ENCODE peak calls at places on chromosomes 16 and 17, in four cellular contexts. One of them, this sample, is unnamed.

GRCh38 chr16:14564881-14565687 is 65.0 kb downstream of the PARN start:
- DNase-seq in cardiac muscle cell: no peak
- DNase-seq in ascending aorta: no peak
- DNase-seq in A673: peak; percentile 42
- DNase-seq in this sample: no peak

GRCh38 chr17:45994228-45994627 is 4.8 kb upstream of the STH start:
- DNase-seq in A673: no peak
- DNase-seq in ascending aorta: no peak
- DNase-seq in cardiac muscle cell: no peak
- DNase-seq in this sample: no peak

GRCh38 chr17:226773-227580 is 45.5 kb upstream of the DOC2B start:
- DNase-seq in cardiac muscle cell: no peak
- DNase-seq in A673: no peak
- DNase-seq in ascending aorta: peak; percentile 33
- DNase-seq in this sample: peak; percentile 73

GRCh38 chr16:68612996-68613395 is 32.1 kb upstream of the CDH3 start:
- DNase-seq in cardiac muscle cell: no peak
- DNase-seq in ascending aorta: no peak
- DNase-seq in A673: no peak
- DNase-seq in this sample: no peak

GRCh38 chr16:53908731-53909130 is 204.8 kb downstream of the FTO start:
- DNase-seq in ascending aorta: no peak
- DNase-seq in cardiac muscle cell: no peak
- DNase-seq in A673: no peak
- DNase-seq in this sample: no peak

GRCh38 chr16:80056334-80056733 is 455.8 kb upstream of the MAF start:
- DNase-seq in ascending aorta: peak; percentile 62
- DNase-seq in cardiac muscle cell: no peak
- DNase-seq in A673: no peak
- DNase-seq in this sample: no peak

GRCh38 chr17:44254696-44255095 is 13.2 kb downstream of the SLC4A1 start:
- DNase-seq in A673: no peak
- DNase-seq in ascending aorta: no peak
- DNase-seq in cardiac muscle cell: no peak
- DNase-seq in this sample: no peak

GRCh38 chr16:77794586-77794985 is 6.2 kb downstream of the VAT1L start:
- DNase-seq in A673: no peak
- DNase-seq in ascending aorta: no peak
- DNase-seq in cardiac muscle cell: no peak
- DNase-seq in this sample: no peak

GRCh38 chr16:78210305-78210704 is 110.9 kb downstream of the WWOX start:
- DNase-seq in cardiac muscle cell: no peak
- DNase-seq in ascending aorta: no peak
- DNase-seq in A673: no peak
- DNase-seq in this sample: no peak

GRCh38 chr16:24409045-24409444 is 130.3 kb upstream of the RBBP6 start:
- DNase-seq in A673: peak; percentile 23
- DNase-seq in cardiac muscle cell: peak; percentile 3
- DNase-seq in ascending aorta: no peak
- DNase-seq in this sample: no peak

GRCh38 chr16:85557083-85557975 is 55.8 kb upstream of the GSE1 start:
- DNase-seq in cardiac muscle cell: no peak
- DNase-seq in A673: no peak
- DNase-seq in ascending aorta: no peak
- DNase-seq in this sample: no peak

GRCh38 chr16:75065149-75065807 is 51.3 kb downstream of the LDHD start:
- DNase-seq in ascending aorta: no peak
- DNase-seq in A673: no peak
- DNase-seq in cardiac muscle cell: no peak
- DNase-seq in this sample: no peak

GRCh38 chr16:11955713-11956123 is 9.3 kb upstream of the TNFRSF17 start:
- DNase-seq in cardiac muscle cell: no peak
- DNase-seq in A673: peak; percentile 74
- DNase-seq in ascending aorta: no peak
- DNase-seq in this sample: no peak

GRCh38 chr16:86089341-86089900 is 190.5 kb downstream of the IRF8 start:
- DNase-seq in ascending aorta: no peak
- DNase-seq in cardiac muscle cell: no peak
- DNase-seq in A673: no peak
- DNase-seq in this sample: no peak

GRCh38 chr16:74723224-74723623 is 22.6 kb upstream of the MLKL start:
- DNase-seq in A673: no peak
- DNase-seq in ascending aorta: no peak
- DNase-seq in cardiac muscle cell: no peak
- DNase-seq in this sample: no peak

GRCh38 chr16:30065943-30066881 is 652 bp downstream of the ALDOA start:
- DNase-seq in ascending aorta: no peak
- DNase-seq in cardiac muscle cell: peak; percentile 37
- DNase-seq in A673: no peak
- DNase-seq in this sample: peak; percentile 31

GRCh38 chr16:1900452-1900774 is 17.8 kb downstream of the HS3ST6 start:
- DNase-seq in cardiac muscle cell: no peak
- DNase-seq in A673: no peak
- DNase-seq in ascending aorta: no peak
- DNase-seq in this sample: no peak

GRCh38 chr16:68128577-68129305 is 43.6 kb downstream of the NFATC3 start:
- DNase-seq in A673: peak; percentile 12
- DNase-seq in ascending aorta: no peak
- DNase-seq in cardiac muscle cell: no peak
- DNase-seq in this sample: no peak

GRCh38 chr16:79653337-79654000 is 52.9 kb upstream of the MAF start:
- DNase-seq in A673: no peak
- DNase-seq in cardiac muscle cell: peak; percentile 46
- DNase-seq in ascending aorta: no peak
- DNase-seq in this sample: peak; percentile 73

GRCh38 chr16:1772362-1772907 is at the start of gene EME2:
- DNase-seq in cardiac muscle cell: no peak
- DNase-seq in ascending aorta: no peak
- DNase-seq in A673: no peak
- DNase-seq in this sample: no peak

GRCh38 chr16:8716592-8716991 is 42.2 kb downstream of the ABAT start:
- DNase-seq in ascending aorta: no peak
- DNase-seq in A673: no peak
- DNase-seq in cardiac muscle cell: no peak
- DNase-seq in this sample: peak; percentile 98

GRCh38 chr17:33751702-33752065 is 458.6 kb upstream of the ASIC2 start:
- DNase-seq in ascending aorta: no peak
- DNase-seq in cardiac muscle cell: no peak
- DNase-seq in A673: no peak
- DNase-seq in this sample: no peak

GRCh38 chr17:42112552-42113176 is at the start of gene DHX58:
- DNase-seq in cardiac muscle cell: no peak
- DNase-seq in A673: peak; percentile 76
- DNase-seq in ascending aorta: peak; percentile 88
- DNase-seq in this sample: no peak

GRCh38 chr16:3023415-3023668 is 400 bp downstream of the HCFC1R1 start:
- DNase-seq in ascending aorta: peak; percentile 79
- DNase-seq in A673: peak; percentile 81
- DNase-seq in cardiac muscle cell: no peak
- DNase-seq in this sample: no peak

GRCh38 chr17:79968116-79968515 is 67.6 kb downstream of the TBC1D16 start:
- DNase-seq in ascending aorta: peak; percentile 35
- DNase-seq in cardiac muscle cell: no peak
- DNase-seq in A673: peak; percentile 42
- DNase-seq in this sample: no peak

GRCh38 chr16:49733278-49734009 is 122.5 kb downstream of the ZNF423 start:
- DNase-seq in A673: peak; percentile 45
- DNase-seq in ascending aorta: no peak
- DNase-seq in cardiac muscle cell: no peak
- DNase-seq in this sample: no peak

GRCh38 chr17:40936437-40936971 is 942 bp downstream of the KRT23 start:
- DNase-seq in cardiac muscle cell: no peak
- DNase-seq in ascending aorta: no peak
- DNase-seq in A673: no peak
- DNase-seq in this sample: no peak

GRCh38 chr16:56812884-56813283 is 52.1 kb upstream of the SLC12A3 start:
- DNase-seq in ascending aorta: no peak
- DNase-seq in A673: peak; percentile 34
- DNase-seq in cardiac muscle cell: no peak
- DNase-seq in this sample: no peak

GRCh38 chr16:51636913-51637743 is 486.1 kb upstream of the SALL1 start:
- DNase-seq in ascending aorta: no peak
- DNase-seq in A673: peak; percentile 88
- DNase-seq in cardiac muscle cell: no peak
- DNase-seq in this sample: no peak

GRCh38 chr16:65634291-65634690 is 512.4 kb upstream of the CDH11 start:
- DNase-seq in A673: no peak
- DNase-seq in ascending aorta: no peak
- DNase-seq in cardiac muscle cell: no peak
- DNase-seq in this sample: no peak

GRCh38 chr17:31424944-31425582 is 33.6 kb downstream of the RAB11FIP4 start:
- DNase-seq in A673: no peak
- DNase-seq in cardiac muscle cell: peak; percentile 28
- DNase-seq in ascending aorta: no peak
- DNase-seq in this sample: no peak

GRCh38 chr17:40323731-40324650 is 15.0 kb downstream of the RARA start:
- DNase-seq in A673: no peak
- DNase-seq in ascending aorta: peak; percentile 90
- DNase-seq in cardiac muscle cell: no peak
- DNase-seq in this sample: no peak

GRCh38 chr17:52035336-52035915 is 123.1 kb downstream of the CA10 start:
- DNase-seq in cardiac muscle cell: no peak
- DNase-seq in A673: no peak
- DNase-seq in ascending aorta: no peak
- DNase-seq in this sample: no peak

GRCh38 chr16:72845322-72846020 is 202.5 kb downstream of the ZFHX3 start:
- DNase-seq in A673: no peak
- DNase-seq in cardiac muscle cell: no peak
- DNase-seq in ascending aorta: no peak
- DNase-seq in this sample: no peak

GRCh38 chr16:72846594-72846993 is 201.3 kb downstream of the ZFHX3 start:
- DNase-seq in cardiac muscle cell: no peak
- DNase-seq in ascending aorta: no peak
- DNase-seq in A673: no peak
- DNase-seq in this sample: no peak

GRCh38 chr16:72847187-72848044 is 200.5 kb downstream of the ZFHX3 start:
- DNase-seq in ascending aorta: peak; percentile 68
- DNase-seq in cardiac muscle cell: peak; percentile 61
- DNase-seq in A673: peak; percentile 66
- DNase-seq in this sample: peak; percentile 22

GRCh38 chr16:72840591-72841381 is 207.1 kb downstream of the ZFHX3 start:
- DNase-seq in ascending aorta: no peak
- DNase-seq in cardiac muscle cell: no peak
- DNase-seq in A673: no peak
- DNase-seq in this sample: no peak

DNA sequence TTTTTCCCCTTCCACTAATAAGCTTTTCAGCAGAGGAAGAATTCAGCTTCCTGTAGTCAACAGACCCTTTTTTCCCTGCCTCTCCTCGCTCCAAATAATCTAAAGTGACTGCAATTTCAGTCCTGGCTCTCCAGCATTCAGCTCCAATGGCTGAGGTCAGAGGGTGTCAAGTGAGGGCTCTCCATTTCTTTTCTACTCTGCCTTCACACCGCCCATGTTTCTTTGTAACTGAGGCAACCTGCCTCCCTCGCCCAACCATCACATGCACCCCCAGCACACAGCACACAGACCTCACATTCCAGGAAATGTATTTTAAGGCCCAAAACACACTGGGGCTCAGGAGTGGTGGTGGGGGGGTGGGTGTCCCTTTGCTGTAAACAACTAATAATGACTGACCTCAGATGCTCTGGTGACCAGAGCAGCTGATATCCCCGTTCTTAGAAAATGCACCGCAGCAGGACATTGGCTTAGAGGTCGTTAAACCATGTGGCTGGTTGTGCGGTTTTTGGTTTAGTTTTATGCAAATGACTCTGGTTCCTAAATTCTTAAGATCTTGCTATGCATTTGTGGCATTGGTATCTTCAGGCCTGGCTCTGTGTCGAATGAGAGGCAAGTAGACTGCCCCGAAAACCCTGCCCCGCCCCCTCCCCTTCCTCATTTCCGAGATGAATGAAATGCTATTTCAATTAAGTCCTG is 203.6 kb downstream of the ZFHX3 start:
- DNase-seq in A673: no peak
- DNase-seq in cardiac muscle cell: peak; percentile 59
- DNase-seq in ascending aorta: no peak
- DNase-seq in this sample: no peak
- H3K4me1 ChIP-seq in A673: peaks cover 35% of the 10 kb centered on the region
- H3K4me1 ChIP-seq in cardiac muscle cell: peaks cover 43% of the 10 kb centered on the region
- H3K4me1 ChIP-seq in ascending aorta: peaks cover 18% of the 10 kb centered on the region
- H3K4me1 ChIP-seq in this sample: peaks cover 8% of the 10 kb centered on the region

GRCh38 chr16:81973737-81974136 is 37.5 kb downstream of the SDR42E1 start:
- DNase-seq in ascending aorta: no peak
- DNase-seq in A673: no peak
- DNase-seq in cardiac muscle cell: no peak
- DNase-seq in this sample: no peak
- H3K27ac ChIP-seq in ascending aorta: no peak overlapping the region
- H3K27ac ChIP-seq in A673: no peak overlapping the region
- H3K27ac ChIP-seq in cardiac muscle cell: no peak overlapping the region
- H3K27ac ChIP-seq in this sample: no peak overlapping the region

GRCh38 chr17:83111516-83112282 is 32.3 kb downstream of the METRNL start:
- DNase-seq in cardiac muscle cell: no peak
- DNase-seq in A673: no peak
- DNase-seq in ascending aorta: no peak
- DNase-seq in this sample: no peak

GRCh38 chr17:83108709-83109108 is 29.3 kb downstream of the METRNL start:
- DNase-seq in ascending aorta: no peak
- DNase-seq in A673: no peak
- DNase-seq in cardiac muscle cell: no peak
- DNase-seq in this sample: no peak

GRCh38 chr17:83109386-83109785 is 30.0 kb downstream of the METRNL start:
- DNase-seq in A673: no peak
- DNase-seq in ascending aorta: no peak
- DNase-seq in cardiac muscle cell: no peak
- DNase-seq in this sample: no peak

GRCh38 chr17:83110755-83111154 is 31.3 kb downstream of the METRNL start:
- DNase-seq in A673: no peak
- DNase-seq in ascending aorta: no peak
- DNase-seq in cardiac muscle cell: no peak
- DNase-seq in this sample: peak; percentile 36

GRCh38 chr17:83109793-83110645 is 30.6 kb downstream of the METRNL start:
- DNase-seq in A673: peak; percentile 94
- DNase-seq in cardiac muscle cell: peak; percentile 73
- DNase-seq in ascending aorta: peak; percentile 99
- DNase-seq in this sample: peak; percentile 99
- H3K4me3 ChIP-seq in A673: peak overlapping the region; percentile 33
- H3K4me3 ChIP-seq in cardiac muscle cell: no peak overlapping the region
- H3K4me3 ChIP-seq in ascending aorta: peak overlapping the region; percentile 46
- H3K4me3 ChIP-seq in this sample: peak overlapping the region; percentile 54

GRCh38 chr16:87855852-87856715 is 13.2 kb downstream of the SLC7A5 start:
- DNase-seq in ascending aorta: peak; percentile 80
- DNase-seq in A673: no peak
- DNase-seq in cardiac muscle cell: no peak
- DNase-seq in this sample: peak; percentile 43

GRCh38 chr16:87853411-87854052 is 15.8 kb downstream of the SLC7A5 start:
- DNase-seq in ascending aorta: peak; percentile 98
- DNase-seq in A673: peak; percentile 97
- DNase-seq in cardiac muscle cell: peak; percentile 88
- DNase-seq in this sample: peak; percentile 95

GRCh38 chr16:87854053-87854906 is 15.0 kb downstream of the SLC7A5 start:
- DNase-seq in A673: no peak
- DNase-seq in ascending aorta: no peak
- DNase-seq in cardiac muscle cell: no peak
- DNase-seq in this sample: no peak

GRCh38 chr16:87856796-87857228 is 12.5 kb downstream of the SLC7A5 start:
- DNase-seq in cardiac muscle cell: no peak
- DNase-seq in ascending aorta: no peak
- DNase-seq in A673: no peak
- DNase-seq in this sample: no peak

GRCh38 chr16:87854907-87855683 is 14.2 kb downstream of the SLC7A5 start:
- DNase-seq in ascending aorta: no peak
- DNase-seq in cardiac muscle cell: no peak
- DNase-seq in A673: no peak
- DNase-seq in this sample: no peak
- H3K4me1 ChIP-seq in ascending aorta: peaks cover 9% of the 10 kb centered on the region
- H3K4me1 ChIP-seq in cardiac muscle cell: peaks cover 28% of the 10 kb centered on the region
- H3K4me1 ChIP-seq in A673: peaks cover 64% of the 10 kb centered on the region
- H3K4me1 ChIP-seq in this sample: peaks cover 60% of the 10 kb centered on the region

This sample was measured in SJCRH30.